ENCODE peak calls at places on chromosomes 5 and 9, in five cellular contexts. W is endothelial cell; S is NCI-H2081 treated with DMSO at 0.1 percent for 48 hours; Q is aorta; R is activated CD8-positive, alpha-beta memory T cell treated with anti-CD3 and anti-CD28 coated beads, Interleukin-2, amount 50 U/mL, for 48 hours. E is an unnamed sample.

GRCh38 chr5:111183064-111183463 is 41.1 kb upstream of the CAMK4 start:
- DNase-seq in R (no peak), S (no peak), W (no peak), Q (no peak), E (no peak)

GRCh38 chr9:76528056-76528455 is 69.1 kb downstream of the GCNT1 start:
- DNase-seq in R (no peak), S (no peak), W (no peak), Q (no peak), E (no peak)

GRCh38 chr9:91848146-91848545 is 101.9 kb downstream of the ROR2 start:
- DNase-seq in S (no peak), Q (no peak), R (no peak), W (no peak), E (no peak)

GRCh38 chr5:131534995-131535394 is 100.0 kb downstream of the RAPGEF6 start:
- DNase-seq in Q (no peak), R (no peak), W (no peak), S (no peak), E (no peak)

GRCh38 chr9:132451276-132451675 is 41.3 kb downstream of the CFAP77 start:
- DNase-seq in S (no peak), Q (no peak), R (no peak), W (no peak), E (no peak)

GRCh38 chr9:93809204-93809940 is 145.8 kb downstream of the BARX1 start:
- DNase-seq in W (no peak), S (no peak), R (peak), Q (no peak), E (no peak)

GRCh38 chr5:137751869-137752491 is 2.2 kb downstream of the HNRNPA0 start:
- DNase-seq in R (no peak), Q (no peak), S (no peak), W (peak), E (no peak)

GRCh38 chr5:89728750-89729149 is 680.8 kb downstream of the CETN3 start:
- DNase-seq in S (no peak), R (no peak), W (no peak), Q (peak), E (peak)

GRCh38 chr5:67160985-67161384 is 35.6 kb downstream of the CD180 start:
- DNase-seq in S (no peak), Q (no peak), W (no peak), R (no peak), E (no peak)

GRCh38 chr5:42531611-42532010 is 108.4 kb downstream of the GHR start:
- DNase-seq in W (no peak), S (no peak), Q (no peak), R (no peak), E (no peak)

GRCh38 chr9:106892632-106893031 is 29.7 kb downstream of the ZNF462 start:
- DNase-seq in W (no peak), R (no peak), S (no peak), Q (peak), E (no peak)

GRCh38 chr9:61666310-61666709 is 476.5 kb downstream of the SPATA31A7 start:
- DNase-seq in R (no peak), W (no peak), Q (no peak), S (no peak), E (no peak)

GRCh38 chr9:84799231-84799630 is 129.7 kb downstream of the NTRK2 start:
- DNase-seq in S (no peak), W (no peak), Q (no peak), R (no peak), E (no peak)

GRCh38 chr9:86642721-86643120 is 288.5 kb upstream of the TUT7 start:
- DNase-seq in Q (no peak), S (no peak), W (no peak), R (no peak), E (no peak)

GRCh38 chr5:141657937-141658545 is 6.8 kb upstream of the FCHSD1 start:
- DNase-seq in Q (no peak), R (peak), S (no peak), W (no peak), E (no peak)

GRCh38 chr5:9877473-9877872 is 247.3 kb upstream of the TAS2R1 start:
- DNase-seq in W (no peak), Q (no peak), S (no peak), R (no peak), E (no peak)

GRCh38 chr9:96022445-96023031 is 147.0 kb downstream of the ERCC6L2 start:
- DNase-seq in S (no peak), R (peak), W (peak), Q (no peak), E (peak)

GRCh38 chr5:150168864-150169263 is 2.3 kb downstream of the CDX1 start:
- DNase-seq in R (no peak), Q (no peak), W (no peak), S (no peak), E (no peak)

GRCh38 chr9:112097712-112098688 is 77.1 kb downstream of the SUSD1 start:
- DNase-seq in Q (peak), R (peak), W (peak), S (peak), E (peak)

GRCh38 chr9:87085073-87085472 is 137.8 kb upstream of the GAS1 start:
- DNase-seq in W (no peak), R (no peak), S (no peak), Q (no peak), E (no peak)

GRCh38 chr5:110968246-110969005 is 103.1 kb upstream of the TSLP start:
- DNase-seq in S (no peak), W (no peak), R (no peak), Q (no peak), E (no peak)

GRCh38 chr5:112419050-112419595 is at the start of gene EPB41L4A:
- DNase-seq in R (peak), W (peak), S (no peak), Q (peak), E (peak)

GRCh38 chr9:84947412-84947972 is 278.0 kb downstream of the NTRK2 start:
- DNase-seq in W (no peak), S (no peak), Q (no peak), R (no peak), E (peak)

GRCh38 chr9:98859941-98860340 is 52.5 kb downstream of the GALNT12 start:
- DNase-seq in Q (no peak), W (no peak), R (no peak), S (no peak), E (no peak)

GRCh38 chr9:81374881-81375280 is 314.5 kb downstream of the TLE1 start:
- DNase-seq in W (no peak), S (no peak), Q (no peak), R (no peak), E (no peak)

GRCh38 chr5:142491260-142491659 is 166.4 kb upstream of the SPRY4 start:
- DNase-seq in S (no peak), Q (no peak), W (peak), R (no peak), E (no peak)

GRCh38 chr5:176383248-176383905 is 5.0 kb downstream of the NOP16 start:
- DNase-seq in R (no peak), Q (no peak), W (no peak), S (no peak), E (no peak)